ENCODE peak calls at places on chromosomes 3 and 15, in seven cellular contexts. One of them, this sample, is unnamed.

GRCh38 chr3:11306815-11307589 is 34.8 kb downstream of the ATG7 start:
- DNase-seq in K562: no peak
- DNase-seq in choroid plexus epithelial cell: peak; percentile 67
- DNase-seq in GM23338: no peak
- DNase-seq in fibroblast of the aortic adventitia: peak; percentile 55
- DNase-seq in fibroblast of lung: peak; percentile 71
- DNase-seq in right lobe of liver: no peak
- DNase-seq in this sample: peak; percentile 28

GRCh38 chr15:68666812-68667450 is 88.1 kb downstream of the CORO2B start:
- DNase-seq in K562: no peak
- DNase-seq in choroid plexus epithelial cell: no peak
- DNase-seq in GM23338: no peak
- DNase-seq in fibroblast of the aortic adventitia: no peak
- DNase-seq in fibroblast of lung: no peak
- DNase-seq in right lobe of liver: no peak
- DNase-seq in this sample: no peak

GRCh38 chr3:50600841-50601591 is 10.6 kb downstream of the CISH start:
- DNase-seq in K562: peak; percentile 94
- DNase-seq in choroid plexus epithelial cell: peak; percentile 98
- DNase-seq in GM23338: peak; percentile 30
- DNase-seq in fibroblast of the aortic adventitia: peak; percentile 97
- DNase-seq in fibroblast of lung: peak; percentile 96
- DNase-seq in right lobe of liver: peak; percentile 94
- DNase-seq in this sample: peak; percentile 98

GRCh38 chr15:75138016-75138999 is 63.4 kb upstream of the C15orf39 start:
- DNase-seq in K562: no peak
- DNase-seq in choroid plexus epithelial cell: peak; percentile 73
- DNase-seq in GM23338: no peak
- DNase-seq in fibroblast of the aortic adventitia: peak; percentile 49
- DNase-seq in fibroblast of lung: peak; percentile 16
- DNase-seq in right lobe of liver: no peak
- DNase-seq in this sample: peak; percentile 79

GRCh38 chr3:172127929-172128580 is 88.7 kb downstream of the FNDC3B start:
- DNase-seq in K562: no peak
- DNase-seq in choroid plexus epithelial cell: no peak
- DNase-seq in GM23338: no peak
- DNase-seq in fibroblast of the aortic adventitia: no peak
- DNase-seq in fibroblast of lung: no peak
- DNase-seq in right lobe of liver: no peak
- DNase-seq in this sample: no peak

GRCh38 chr15:69288531-69289311 is 10.0 kb upstream of the PAQR5 start:
- DNase-seq in K562: no peak
- DNase-seq in choroid plexus epithelial cell: no peak
- DNase-seq in GM23338: no peak
- DNase-seq in fibroblast of the aortic adventitia: no peak
- DNase-seq in fibroblast of lung: no peak
- DNase-seq in right lobe of liver: no peak
- DNase-seq in this sample: no peak

GRCh38 chr15:56927816-56928215 is 9.4 kb downstream of the TCF12 start:
- DNase-seq in K562: no peak
- DNase-seq in choroid plexus epithelial cell: peak; percentile 25
- DNase-seq in GM23338: peak; percentile 66
- DNase-seq in fibroblast of the aortic adventitia: no peak
- DNase-seq in fibroblast of lung: peak; percentile 36
- DNase-seq in right lobe of liver: no peak
- DNase-seq in this sample: no peak

GRCh38 chr3:107206945-107207344 is 170.3 kb upstream of the CCDC54 start:
- DNase-seq in K562: no peak
- DNase-seq in choroid plexus epithelial cell: no peak
- DNase-seq in GM23338: no peak
- DNase-seq in fibroblast of the aortic adventitia: no peak
- DNase-seq in fibroblast of lung: no peak
- DNase-seq in right lobe of liver: no peak
- DNase-seq in this sample: no peak

GRCh38 chr3:41683666-41684350 is 278.1 kb downstream of the ULK4 start:
- DNase-seq in K562: no peak
- DNase-seq in choroid plexus epithelial cell: peak; percentile 56
- DNase-seq in GM23338: no peak
- DNase-seq in fibroblast of the aortic adventitia: no peak
- DNase-seq in fibroblast of lung: peak; percentile 86
- DNase-seq in right lobe of liver: peak; percentile 35
- DNase-seq in this sample: peak; percentile 38

GRCh38 chr3:39149059-39149455 is 4.3 kb downstream of the CSRNP1 start:
- DNase-seq in K562: no peak
- DNase-seq in choroid plexus epithelial cell: peak; percentile 48
- DNase-seq in GM23338: no peak
- DNase-seq in fibroblast of the aortic adventitia: no peak
- DNase-seq in fibroblast of lung: no peak
- DNase-seq in right lobe of liver: no peak
- DNase-seq in this sample: no peak

GRCh38 chr3:188683032-188683491 is 488.7 kb upstream of the TPRG1 start:
- DNase-seq in K562: no peak
- DNase-seq in choroid plexus epithelial cell: peak; percentile 99
- DNase-seq in GM23338: no peak
- DNase-seq in fibroblast of the aortic adventitia: peak; percentile 93
- DNase-seq in fibroblast of lung: peak; percentile 100
- DNase-seq in right lobe of liver: no peak
- DNase-seq in this sample: peak; percentile 79

GRCh38 chr3:73540969-73541740 is 83.6 kb downstream of the PDZRN3 start:
- DNase-seq in K562: no peak
- DNase-seq in choroid plexus epithelial cell: peak; percentile 39
- DNase-seq in GM23338: no peak
- DNase-seq in fibroblast of the aortic adventitia: peak; percentile 53
- DNase-seq in fibroblast of lung: peak; percentile 63
- DNase-seq in right lobe of liver: no peak
- DNase-seq in this sample: no peak

GRCh38 chr3:40477671-40478070 is 749 bp downstream of the ZNF619 start:
- DNase-seq in K562: peak; percentile 43
- DNase-seq in choroid plexus epithelial cell: peak; percentile 18
- DNase-seq in GM23338: no peak
- DNase-seq in fibroblast of the aortic adventitia: no peak
- DNase-seq in fibroblast of lung: no peak
- DNase-seq in right lobe of liver: no peak
- DNase-seq in this sample: no peak

GRCh38 chr3:141561426-141562034 is 74.7 kb downstream of the RASA2 start:
- DNase-seq in K562: peak; percentile 73
- DNase-seq in choroid plexus epithelial cell: peak; percentile 87
- DNase-seq in GM23338: peak; percentile 81
- DNase-seq in fibroblast of the aortic adventitia: peak; percentile 91
- DNase-seq in fibroblast of lung: peak; percentile 54
- DNase-seq in right lobe of liver: no peak
- DNase-seq in this sample: peak; percentile 83

GRCh38 chr15:70479785-70480184 is 283.6 kb downstream of the UACA start:
- DNase-seq in K562: no peak
- DNase-seq in choroid plexus epithelial cell: no peak
- DNase-seq in GM23338: no peak
- DNase-seq in fibroblast of the aortic adventitia: no peak
- DNase-seq in fibroblast of lung: no peak
- DNase-seq in right lobe of liver: no peak
- DNase-seq in this sample: no peak

GRCh38 chr3:186722457-186722856 is 5.3 kb downstream of the KNG1 start:
- DNase-seq in K562: peak; percentile 24
- DNase-seq in choroid plexus epithelial cell: no peak
- DNase-seq in GM23338: peak; percentile 63
- DNase-seq in fibroblast of the aortic adventitia: peak; percentile 24
- DNase-seq in fibroblast of lung: no peak
- DNase-seq in right lobe of liver: no peak
- DNase-seq in this sample: peak; percentile 18

GRCh38 chr15:64528871-64529270 is 68.5 kb downstream of the ZNF609 start:
- DNase-seq in K562: no peak
- DNase-seq in choroid plexus epithelial cell: no peak
- DNase-seq in GM23338: no peak
- DNase-seq in fibroblast of the aortic adventitia: no peak
- DNase-seq in fibroblast of lung: no peak
- DNase-seq in right lobe of liver: no peak
- DNase-seq in this sample: no peak

GRCh38 chr3:31880020-31880419 is 101.0 kb downstream of the OSBPL10 start:
- DNase-seq in K562: no peak
- DNase-seq in choroid plexus epithelial cell: peak; percentile 46
- DNase-seq in GM23338: no peak
- DNase-seq in fibroblast of the aortic adventitia: peak; percentile 53
- DNase-seq in fibroblast of lung: no peak
- DNase-seq in right lobe of liver: no peak
- DNase-seq in this sample: peak; percentile 60

GRCh38 chr15:23472678-23473077 is 25.6 kb upstream of the GOLGA6L2 start:
- DNase-seq in K562: no peak
- DNase-seq in choroid plexus epithelial cell: no peak
- DNase-seq in GM23338: no peak
- DNase-seq in fibroblast of the aortic adventitia: peak; percentile 1
- DNase-seq in fibroblast of lung: peak; percentile 25
- DNase-seq in right lobe of liver: no peak
- DNase-seq in this sample: no peak

GRCh38 chr15:95024388-95024787 is 793.0 kb downstream of the MCTP2 start:
- DNase-seq in K562: peak; percentile 47
- DNase-seq in choroid plexus epithelial cell: peak; percentile 78
- DNase-seq in GM23338: peak; percentile 86
- DNase-seq in fibroblast of the aortic adventitia: peak; percentile 14
- DNase-seq in fibroblast of lung: peak; percentile 45
- DNase-seq in right lobe of liver: no peak
- DNase-seq in this sample: peak; percentile 54

GRCh38 chr3:134350861-134351311 is 23.4 kb downstream of the AMOTL2 start:
- DNase-seq in K562: no peak
- DNase-seq in choroid plexus epithelial cell: no peak
- DNase-seq in GM23338: no peak
- DNase-seq in fibroblast of the aortic adventitia: no peak
- DNase-seq in fibroblast of lung: no peak
- DNase-seq in right lobe of liver: no peak
- DNase-seq in this sample: no peak

GRCh38 chr15:81400640-81401236 is 26.7 kb upstream of the TMC3 start:
- DNase-seq in K562: peak; percentile 58
- DNase-seq in choroid plexus epithelial cell: peak; percentile 82
- DNase-seq in GM23338: peak; percentile 78
- DNase-seq in fibroblast of the aortic adventitia: peak; percentile 78
- DNase-seq in fibroblast of lung: peak; percentile 46
- DNase-seq in right lobe of liver: no peak
- DNase-seq in this sample: peak; percentile 73

GRCh38 chr15:42392309-42393024 is 33.2 kb downstream of the CAPN3 start:
- DNase-seq in K562: no peak
- DNase-seq in choroid plexus epithelial cell: peak; percentile 15
- DNase-seq in GM23338: no peak
- DNase-seq in fibroblast of the aortic adventitia: no peak
- DNase-seq in fibroblast of lung: no peak
- DNase-seq in right lobe of liver: no peak
- DNase-seq in this sample: no peak

GRCh38 chr3:53604232-53604631 is 109.8 kb downstream of the CACNA1D start:
- DNase-seq in K562: no peak
- DNase-seq in choroid plexus epithelial cell: no peak
- DNase-seq in GM23338: no peak
- DNase-seq in fibroblast of the aortic adventitia: no peak
- DNase-seq in fibroblast of lung: no peak
- DNase-seq in right lobe of liver: no peak
- DNase-seq in this sample: no peak

GRCh38 chr15:28918141-28918983 is 32.6 kb downstream of the APBA2 start:
- DNase-seq in K562: peak; percentile 50
- DNase-seq in choroid plexus epithelial cell: no peak
- DNase-seq in GM23338: peak; percentile 95
- DNase-seq in fibroblast of the aortic adventitia: peak; percentile 2
- DNase-seq in fibroblast of lung: no peak
- DNase-seq in right lobe of liver: no peak
- DNase-seq in this sample: peak; percentile 26

GRCh38 chr3:136334209-136334608 is 84.1 kb downstream of the PCCB start:
- DNase-seq in K562: no peak
- DNase-seq in choroid plexus epithelial cell: no peak
- DNase-seq in GM23338: no peak
- DNase-seq in fibroblast of the aortic adventitia: no peak
- DNase-seq in fibroblast of lung: peak; percentile 73
- DNase-seq in right lobe of liver: no peak
- DNase-seq in this sample: no peak
- TF ChIP-seq CTCF in K562: no peak
- TF ChIP-seq CTCF in choroid plexus epithelial cell: no peak
- TF ChIP-seq CTCF in GM23338: no peak
- TF ChIP-seq CTCF in fibroblast of the aortic adventitia: no peak
- TF ChIP-seq CTCF in fibroblast of lung: no peak
- TF ChIP-seq CTCF in right lobe of liver: no peak
- TF ChIP-seq CTCF in this sample: no peak

GRCh38 chr3:152296382-152296781 is 27.7 kb downstream of the MBNL1 start:
- DNase-seq in K562: no peak
- DNase-seq in choroid plexus epithelial cell: no peak
- DNase-seq in GM23338: no peak
- DNase-seq in fibroblast of the aortic adventitia: no peak
- DNase-seq in fibroblast of lung: no peak
- DNase-seq in right lobe of liver: no peak
- DNase-seq in this sample: no peak

GRCh38 chr3:152299243-152299976 is 30.7 kb downstream of the MBNL1 start:
- DNase-seq in K562: no peak
- DNase-seq in choroid plexus epithelial cell: no peak
- DNase-seq in GM23338: no peak
- DNase-seq in fibroblast of the aortic adventitia: no peak
- DNase-seq in fibroblast of lung: no peak
- DNase-seq in right lobe of liver: peak; percentile 25
- DNase-seq in this sample: no peak

GRCh38 chr3:152300029-152300764 is 31.5 kb downstream of the MBNL1 start:
- DNase-seq in K562: no peak
- DNase-seq in choroid plexus epithelial cell: no peak
- DNase-seq in GM23338: no peak
- DNase-seq in fibroblast of the aortic adventitia: no peak
- DNase-seq in fibroblast of lung: no peak
- DNase-seq in right lobe of liver: no peak
- DNase-seq in this sample: no peak

GRCh38 chr3:152296990-152297389 is 28.3 kb downstream of the MBNL1 start:
- DNase-seq in K562: no peak
- DNase-seq in choroid plexus epithelial cell: no peak
- DNase-seq in GM23338: no peak
- DNase-seq in fibroblast of the aortic adventitia: no peak
- DNase-seq in fibroblast of lung: peak; percentile 48
- DNase-seq in right lobe of liver: no peak
- DNase-seq in this sample: no peak

GRCh38 chr3:152298393-152299242 is 29.9 kb downstream of the MBNL1 start:
- DNase-seq in K562: peak; percentile 83
- DNase-seq in choroid plexus epithelial cell: peak; percentile 99
- DNase-seq in GM23338: no peak
- DNase-seq in fibroblast of the aortic adventitia: peak; percentile 99
- DNase-seq in fibroblast of lung: peak; percentile 95
- DNase-seq in right lobe of liver: peak; percentile 36
- DNase-seq in this sample: peak; percentile 99
- H3K4me3 ChIP-seq in K562: no peak overlapping the region
- H3K4me3 ChIP-seq in choroid plexus epithelial cell: peak overlapping the region; percentile 58
- H3K4me3 ChIP-seq in GM23338: peak overlapping the region; percentile 7
- H3K4me3 ChIP-seq in fibroblast of the aortic adventitia: peak overlapping the region; percentile 54
- H3K4me3 ChIP-seq in fibroblast of lung: peak overlapping the region; percentile 55
- H3K4me3 ChIP-seq in right lobe of liver: peak overlapping the region; percentile 10
- H3K4me3 ChIP-seq in this sample: peak overlapping the region; percentile 58

GRCh38 chr3:132342183-132342582 is 25.0 kb downstream of the ACP3 start:
- DNase-seq in K562: no peak
- DNase-seq in choroid plexus epithelial cell: peak; percentile 36
- DNase-seq in GM23338: peak; percentile 40
- DNase-seq in fibroblast of the aortic adventitia: no peak
- DNase-seq in fibroblast of lung: no peak
- DNase-seq in right lobe of liver: no peak
- DNase-seq in this sample: peak; percentile 25
- TF ChIP-seq CTCF in K562: no peak
- TF ChIP-seq CTCF in choroid plexus epithelial cell: peak; percentile 37
- TF ChIP-seq CTCF in GM23338: peak; percentile 57
- TF ChIP-seq CTCF in fibroblast of the aortic adventitia: no peak
- TF ChIP-seq CTCF in fibroblast of lung: peak; percentile 33
- TF ChIP-seq CTCF in right lobe of liver: no peak
- TF ChIP-seq CTCF in this sample: peak; percentile 9

DNA sequence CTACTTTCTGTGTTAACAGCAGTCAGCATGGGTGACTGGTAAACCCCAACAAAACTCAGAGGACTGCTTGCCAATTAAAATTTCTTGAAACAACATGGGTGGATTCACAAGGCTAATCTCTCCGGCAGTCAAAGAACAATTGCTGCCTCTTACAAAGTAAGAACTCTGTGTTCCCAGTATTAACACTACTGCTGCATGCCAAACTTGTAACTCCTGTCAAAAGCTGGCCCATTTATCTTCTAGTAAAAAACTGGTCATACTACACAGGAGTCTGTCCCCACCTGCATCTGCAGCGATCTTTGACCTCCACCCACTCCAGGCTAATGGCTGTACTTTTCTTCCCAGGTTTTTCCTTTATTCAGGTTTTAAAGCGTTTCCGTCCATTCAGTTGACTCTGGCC is 8.7 kb upstream of the ZNF589 start:
- DNase-seq in K562: no peak
- DNase-seq in choroid plexus epithelial cell: no peak
- DNase-seq in GM23338: no peak
- DNase-seq in fibroblast of the aortic adventitia: peak; percentile 45
- DNase-seq in fibroblast of lung: no peak
- DNase-seq in right lobe of liver: no peak
- DNase-seq in this sample: no peak
- H3K4me3 ChIP-seq in K562: no peak overlapping the region
- H3K4me3 ChIP-seq in choroid plexus epithelial cell: no peak overlapping the region
- H3K4me3 ChIP-seq in GM23338: no peak overlapping the region
- H3K4me3 ChIP-seq in fibroblast of the aortic adventitia: no peak overlapping the region
- H3K4me3 ChIP-seq in fibroblast of lung: no peak overlapping the region
- H3K4me3 ChIP-seq in right lobe of liver: no peak overlapping the region
- H3K4me3 ChIP-seq in this sample: no peak overlapping the region

This sample was measured in fibroblast of villous mesenchyme.